ENCODE peak calls at places on chromosomes 1 and 21, in eight cellular contexts. One of them, this sample, is unnamed.

GRCh38 chr1:211642870-211643269 is 32.6 kb downstream of the NEK2 start:
- DNase-seq in NCI-H1436: no peak
- DNase-seq in HEK293T: no peak
- DNase-seq in GOT3: no peak
- DNase-seq in heart left ventricle: no peak
- DNase-seq in kidney tubule cell: no peak
- DNase-seq in DMS79: no peak
- DNase-seq in fibroblast of lung: no peak
- DNase-seq in this sample: no peak

GRCh38 chr1:16718908-16719533 is 21.3 kb upstream of the RNU1-4 start:
- DNase-seq in NCI-H1436: no peak
- DNase-seq in heart left ventricle: no peak
- DNase-seq in DMS79: no peak
- DNase-seq in GOT3: no peak
- DNase-seq in fibroblast of lung: no peak
- DNase-seq in kidney tubule cell: no peak
- DNase-seq in HEK293T: peak
- DNase-seq in this sample: no peak

GRCh38 chr1:243946946-243947345 is 96.9 kb upstream of the AKT3 start:
- DNase-seq in NCI-H1436: no peak
- DNase-seq in fibroblast of lung: peak
- DNase-seq in HEK293T: no peak
- DNase-seq in DMS79: no peak
- DNase-seq in kidney tubule cell: peak
- DNase-seq in heart left ventricle: no peak
- DNase-seq in GOT3: no peak
- DNase-seq in this sample: no peak

GRCh38 chr1:230303822-230304221 is 122.3 kb downstream of the PGBD5 start:
- DNase-seq in NCI-H1436: peak
- DNase-seq in DMS79: no peak
- DNase-seq in HEK293T: no peak
- DNase-seq in kidney tubule cell: peak
- DNase-seq in heart left ventricle: no peak
- DNase-seq in GOT3: no peak
- DNase-seq in fibroblast of lung: peak
- DNase-seq in this sample: no peak

GRCh38 chr21:45636921-45637646 is 6.4 kb upstream of the PCBP3 start:
- DNase-seq in HEK293T: peak
- DNase-seq in fibroblast of lung: no peak
- DNase-seq in DMS79: no peak
- DNase-seq in NCI-H1436: no peak
- DNase-seq in GOT3: no peak
- DNase-seq in kidney tubule cell: no peak
- DNase-seq in heart left ventricle: no peak
- DNase-seq in this sample: no peak

GRCh38 chr1:42692461-42692860 is 10.2 kb downstream of the YBX1 start:
- DNase-seq in heart left ventricle: no peak
- DNase-seq in kidney tubule cell: no peak
- DNase-seq in DMS79: no peak
- DNase-seq in fibroblast of lung: no peak
- DNase-seq in NCI-H1436: no peak
- DNase-seq in GOT3: no peak
- DNase-seq in HEK293T: no peak
- DNase-seq in this sample: no peak

GRCh38 chr1:54120698-54121481 is 31.9 kb downstream of the CDCP2 start:
- DNase-seq in heart left ventricle: no peak
- DNase-seq in kidney tubule cell: no peak
- DNase-seq in GOT3: no peak
- DNase-seq in HEK293T: no peak
- DNase-seq in NCI-H1436: no peak
- DNase-seq in DMS79: no peak
- DNase-seq in fibroblast of lung: no peak
- DNase-seq in this sample: no peak

GRCh38 chr1:164188507-164188906 is 370.5 kb upstream of the PBX1 start:
- DNase-seq in HEK293T: no peak
- DNase-seq in DMS79: no peak
- DNase-seq in kidney tubule cell: no peak
- DNase-seq in NCI-H1436: no peak
- DNase-seq in GOT3: no peak
- DNase-seq in fibroblast of lung: no peak
- DNase-seq in heart left ventricle: no peak
- DNase-seq in this sample: no peak

GRCh38 chr21:46515109-46515508 is 56.4 kb downstream of the DIP2A start:
- DNase-seq in HEK293T: no peak
- DNase-seq in GOT3: no peak
- DNase-seq in DMS79: no peak
- DNase-seq in fibroblast of lung: peak
- DNase-seq in NCI-H1436: no peak
- DNase-seq in heart left ventricle: peak
- DNase-seq in kidney tubule cell: peak
- DNase-seq in this sample: no peak

GRCh38 chr21:41573902-41574690 is 66.1 kb upstream of the TMPRSS2 start:
- DNase-seq in HEK293T: no peak
- DNase-seq in DMS79: no peak
- DNase-seq in heart left ventricle: no peak
- DNase-seq in NCI-H1436: no peak
- DNase-seq in fibroblast of lung: no peak
- DNase-seq in kidney tubule cell: no peak
- DNase-seq in GOT3: no peak
- DNase-seq in this sample: no peak

GRCh38 chr21:44548381-44548780 is 2.9 kb downstream of the KRTAP10-2 start:
- DNase-seq in GOT3: no peak
- DNase-seq in HEK293T: no peak
- DNase-seq in heart left ventricle: no peak
- DNase-seq in NCI-H1436: no peak
- DNase-seq in kidney tubule cell: no peak
- DNase-seq in DMS79: no peak
- DNase-seq in fibroblast of lung: no peak
- DNase-seq in this sample: no peak

GRCh38 chr1:206589206-206589605 is 23.1 kb downstream of the EIF2D start:
- DNase-seq in heart left ventricle: peak
- DNase-seq in HEK293T: no peak
- DNase-seq in kidney tubule cell: peak
- DNase-seq in fibroblast of lung: peak
- DNase-seq in NCI-H1436: no peak
- DNase-seq in GOT3: no peak
- DNase-seq in DMS79: no peak
- DNase-seq in this sample: no peak

GRCh38 chr1:182962554-182963115 is 9.7 kb upstream of the SHCBP1L start:
- DNase-seq in NCI-H1436: peak
- DNase-seq in DMS79: peak
- DNase-seq in kidney tubule cell: peak
- DNase-seq in fibroblast of lung: peak
- DNase-seq in GOT3: peak
- DNase-seq in heart left ventricle: peak
- DNase-seq in HEK293T: peak
- DNase-seq in this sample: peak

This sample was measured in NCI-H1417 treated with DMSO at 0.1 percent for 48 hours.